ENCODE peak calls at places on chromosomes 1 and 21, in nine cellular contexts. One of them, this sample, is unnamed.

GRCh38 chr1:113835686-113836290 is 23.5 kb upstream of the RSBN1 start:
- DNase-seq in OCI-LY7: peak; percentile 71
- DNase-seq in glomerular endothelial cell: peak; percentile 47
- DNase-seq in fibroblast of pulmonary artery: peak; percentile 79
- DNase-seq in heart right ventricle: no peak
- DNase-seq in substantia nigra: no peak
- DNase-seq in iPS-NIHi11: peak; percentile 11
- DNase-seq in activated T-cell treated with anti-CD3 and anti-CD28 coated beads for 1 hour: no peak
- DNase-seq in activated CD4-positive, alpha-beta memory T cell treated with anti-CD3 and anti-CD28 coated beads, Interleukin-2, amount 10 ng/mL, durations not matched to agents 7 days and 5 days: no peak
- DNase-seq in this sample: peak; percentile 77

GRCh38 chr1:162562452-162562828 is 918 bp downstream of the UAP1 start:
- DNase-seq in OCI-LY7: no peak
- DNase-seq in glomerular endothelial cell: no peak
- DNase-seq in fibroblast of pulmonary artery: peak; percentile 72
- DNase-seq in heart right ventricle: no peak
- DNase-seq in substantia nigra: no peak
- DNase-seq in iPS-NIHi11: no peak
- DNase-seq in activated T-cell treated with anti-CD3 and anti-CD28 coated beads for 1 hour: no peak
- DNase-seq in activated CD4-positive, alpha-beta memory T cell treated with anti-CD3 and anti-CD28 coated beads, Interleukin-2, amount 10 ng/mL, durations not matched to agents 7 days and 5 days: no peak
- DNase-seq in this sample: peak; percentile 42

GRCh38 chr1:71695820-71696219 is 586.5 kb downstream of the NEGR1 start:
- DNase-seq in OCI-LY7: no peak
- DNase-seq in glomerular endothelial cell: no peak
- DNase-seq in fibroblast of pulmonary artery: peak; percentile 0
- DNase-seq in heart right ventricle: no peak
- DNase-seq in substantia nigra: no peak
- DNase-seq in iPS-NIHi11: no peak
- DNase-seq in activated T-cell treated with anti-CD3 and anti-CD28 coated beads for 1 hour: no peak
- DNase-seq in activated CD4-positive, alpha-beta memory T cell treated with anti-CD3 and anti-CD28 coated beads, Interleukin-2, amount 10 ng/mL, durations not matched to agents 7 days and 5 days: no peak
- DNase-seq in this sample: no peak

GRCh38 chr21:44012474-44013379 is 618 bp downstream of the TRAPPC10 start:
- DNase-seq in OCI-LY7: peak; percentile 89
- DNase-seq in glomerular endothelial cell: no peak
- DNase-seq in fibroblast of pulmonary artery: peak; percentile 33
- DNase-seq in heart right ventricle: peak; percentile 73
- DNase-seq in substantia nigra: peak; percentile 56
- DNase-seq in iPS-NIHi11: peak; percentile 91
- DNase-seq in activated T-cell treated with anti-CD3 and anti-CD28 coated beads for 1 hour: peak; percentile 75
- DNase-seq in activated CD4-positive, alpha-beta memory T cell treated with anti-CD3 and anti-CD28 coated beads, Interleukin-2, amount 10 ng/mL, durations not matched to agents 7 days and 5 days: peak; percentile 90
- DNase-seq in this sample: peak; percentile 24

GRCh38 chr21:43207043-43207315 is 38.2 kb downstream of the CRYAA start:
- DNase-seq in OCI-LY7: no peak
- DNase-seq in glomerular endothelial cell: no peak
- DNase-seq in fibroblast of pulmonary artery: no peak
- DNase-seq in heart right ventricle: no peak
- DNase-seq in substantia nigra: no peak
- DNase-seq in iPS-NIHi11: no peak
- DNase-seq in activated T-cell treated with anti-CD3 and anti-CD28 coated beads for 1 hour: no peak
- DNase-seq in activated CD4-positive, alpha-beta memory T cell treated with anti-CD3 and anti-CD28 coated beads, Interleukin-2, amount 10 ng/mL, durations not matched to agents 7 days and 5 days: no peak
- DNase-seq in this sample: no peak

GRCh38 chr1:40824591-40825429 is 37.4 kb downstream of the CITED4 start:
- DNase-seq in OCI-LY7: no peak
- DNase-seq in glomerular endothelial cell: no peak
- DNase-seq in fibroblast of pulmonary artery: peak; percentile 61
- DNase-seq in heart right ventricle: no peak
- DNase-seq in substantia nigra: no peak
- DNase-seq in iPS-NIHi11: no peak
- DNase-seq in activated T-cell treated with anti-CD3 and anti-CD28 coated beads for 1 hour: no peak
- DNase-seq in activated CD4-positive, alpha-beta memory T cell treated with anti-CD3 and anti-CD28 coated beads, Interleukin-2, amount 10 ng/mL, durations not matched to agents 7 days and 5 days: no peak
- DNase-seq in this sample: no peak

GRCh38 chr1:41416552-41417334 is 55.5 kb downstream of the FOXO6 start:
- DNase-seq in OCI-LY7: peak; percentile 61
- DNase-seq in glomerular endothelial cell: peak; percentile 9
- DNase-seq in fibroblast of pulmonary artery: peak; percentile 79
- DNase-seq in heart right ventricle: peak; percentile 69
- DNase-seq in substantia nigra: peak; percentile 39
- DNase-seq in iPS-NIHi11: peak; percentile 89
- DNase-seq in activated T-cell treated with anti-CD3 and anti-CD28 coated beads for 1 hour: peak; percentile 56
- DNase-seq in activated CD4-positive, alpha-beta memory T cell treated with anti-CD3 and anti-CD28 coated beads, Interleukin-2, amount 10 ng/mL, durations not matched to agents 7 days and 5 days: peak; percentile 61
- DNase-seq in this sample: peak; percentile 67

GRCh38 chr1:99674665-99675064 is 28.8 kb downstream of the PALMD start:
- DNase-seq in OCI-LY7: no peak
- DNase-seq in glomerular endothelial cell: no peak
- DNase-seq in fibroblast of pulmonary artery: no peak
- DNase-seq in heart right ventricle: no peak
- DNase-seq in substantia nigra: no peak
- DNase-seq in iPS-NIHi11: no peak
- DNase-seq in activated T-cell treated with anti-CD3 and anti-CD28 coated beads for 1 hour: no peak
- DNase-seq in activated CD4-positive, alpha-beta memory T cell treated with anti-CD3 and anti-CD28 coated beads, Interleukin-2, amount 10 ng/mL, durations not matched to agents 7 days and 5 days: no peak
- DNase-seq in this sample: no peak

GRCh38 chr1:170881268-170882265 is 53.8 kb upstream of the MROH9 start:
- DNase-seq in OCI-LY7: no peak
- DNase-seq in glomerular endothelial cell: peak; percentile 2
- DNase-seq in fibroblast of pulmonary artery: peak; percentile 76
- DNase-seq in heart right ventricle: no peak
- DNase-seq in substantia nigra: peak; percentile 0
- DNase-seq in iPS-NIHi11: no peak
- DNase-seq in activated T-cell treated with anti-CD3 and anti-CD28 coated beads for 1 hour: no peak
- DNase-seq in activated CD4-positive, alpha-beta memory T cell treated with anti-CD3 and anti-CD28 coated beads, Interleukin-2, amount 10 ng/mL, durations not matched to agents 7 days and 5 days: no peak
- DNase-seq in this sample: peak; percentile 27

GRCh38 chr1:211036701-211037494 is 97.0 kb downstream of the KCNH1 start:
- DNase-seq in OCI-LY7: no peak
- DNase-seq in glomerular endothelial cell: no peak
- DNase-seq in fibroblast of pulmonary artery: peak; percentile 14
- DNase-seq in heart right ventricle: no peak
- DNase-seq in substantia nigra: no peak
- DNase-seq in iPS-NIHi11: no peak
- DNase-seq in activated T-cell treated with anti-CD3 and anti-CD28 coated beads for 1 hour: no peak
- DNase-seq in activated CD4-positive, alpha-beta memory T cell treated with anti-CD3 and anti-CD28 coated beads, Interleukin-2, amount 10 ng/mL, durations not matched to agents 7 days and 5 days: no peak
- DNase-seq in this sample: no peak

GRCh38 chr1:225757927-225758460 is 19.6 kb upstream of the SRP9 start:
- DNase-seq in OCI-LY7: no peak
- DNase-seq in glomerular endothelial cell: no peak
- DNase-seq in fibroblast of pulmonary artery: no peak
- DNase-seq in heart right ventricle: no peak
- DNase-seq in substantia nigra: no peak
- DNase-seq in iPS-NIHi11: no peak
- DNase-seq in activated T-cell treated with anti-CD3 and anti-CD28 coated beads for 1 hour: no peak
- DNase-seq in activated CD4-positive, alpha-beta memory T cell treated with anti-CD3 and anti-CD28 coated beads, Interleukin-2, amount 10 ng/mL, durations not matched to agents 7 days and 5 days: no peak
- DNase-seq in this sample: no peak

GRCh38 chr1:24526940-24527542 is 24.4 kb downstream of the RCAN3 start:
- DNase-seq in OCI-LY7: peak; percentile 57
- DNase-seq in glomerular endothelial cell: peak; percentile 9
- DNase-seq in fibroblast of pulmonary artery: peak; percentile 42
- DNase-seq in heart right ventricle: no peak
- DNase-seq in substantia nigra: no peak
- DNase-seq in iPS-NIHi11: peak; percentile 35
- DNase-seq in activated T-cell treated with anti-CD3 and anti-CD28 coated beads for 1 hour: peak; percentile 37
- DNase-seq in activated CD4-positive, alpha-beta memory T cell treated with anti-CD3 and anti-CD28 coated beads, Interleukin-2, amount 10 ng/mL, durations not matched to agents 7 days and 5 days: peak; percentile 57
- DNase-seq in this sample: no peak

GRCh38 chr1:35530946-35531345 is 26.3 kb downstream of the KIAA0319L start:
- DNase-seq in OCI-LY7: no peak
- DNase-seq in glomerular endothelial cell: no peak
- DNase-seq in fibroblast of pulmonary artery: no peak
- DNase-seq in heart right ventricle: no peak
- DNase-seq in substantia nigra: no peak
- DNase-seq in iPS-NIHi11: no peak
- DNase-seq in activated T-cell treated with anti-CD3 and anti-CD28 coated beads for 1 hour: no peak
- DNase-seq in activated CD4-positive, alpha-beta memory T cell treated with anti-CD3 and anti-CD28 coated beads, Interleukin-2, amount 10 ng/mL, durations not matched to agents 7 days and 5 days: no peak
- DNase-seq in this sample: no peak

GRCh38 chr1:50103615-50104081 is 5.1 kb upstream of the ELAVL4 start:
- DNase-seq in OCI-LY7: no peak
- DNase-seq in glomerular endothelial cell: no peak
- DNase-seq in fibroblast of pulmonary artery: no peak
- DNase-seq in heart right ventricle: no peak
- DNase-seq in substantia nigra: no peak
- DNase-seq in iPS-NIHi11: no peak
- DNase-seq in activated T-cell treated with anti-CD3 and anti-CD28 coated beads for 1 hour: no peak
- DNase-seq in activated CD4-positive, alpha-beta memory T cell treated with anti-CD3 and anti-CD28 coated beads, Interleukin-2, amount 10 ng/mL, durations not matched to agents 7 days and 5 days: no peak
- DNase-seq in this sample: no peak

GRCh38 chr1:156438278-156438987 is 62.1 kb downstream of the MEF2D start:
- DNase-seq in OCI-LY7: no peak
- DNase-seq in glomerular endothelial cell: no peak
- DNase-seq in fibroblast of pulmonary artery: no peak
- DNase-seq in heart right ventricle: no peak
- DNase-seq in substantia nigra: no peak
- DNase-seq in iPS-NIHi11: no peak
- DNase-seq in activated T-cell treated with anti-CD3 and anti-CD28 coated beads for 1 hour: no peak
- DNase-seq in activated CD4-positive, alpha-beta memory T cell treated with anti-CD3 and anti-CD28 coated beads, Interleukin-2, amount 10 ng/mL, durations not matched to agents 7 days and 5 days: no peak
- DNase-seq in this sample: no peak

GRCh38 chr21:43712268-43712942 is 6.5 kb upstream of the PDXK start:
- DNase-seq in OCI-LY7: no peak
- DNase-seq in glomerular endothelial cell: no peak
- DNase-seq in fibroblast of pulmonary artery: no peak
- DNase-seq in heart right ventricle: no peak
- DNase-seq in substantia nigra: no peak
- DNase-seq in iPS-NIHi11: no peak
- DNase-seq in activated T-cell treated with anti-CD3 and anti-CD28 coated beads for 1 hour: no peak
- DNase-seq in activated CD4-positive, alpha-beta memory T cell treated with anti-CD3 and anti-CD28 coated beads, Interleukin-2, amount 10 ng/mL, durations not matched to agents 7 days and 5 days: no peak
- DNase-seq in this sample: no peak

GRCh38 chr1:207181838-207182237 is 77.8 kb downstream of the C4BPA start:
- DNase-seq in OCI-LY7: no peak
- DNase-seq in glomerular endothelial cell: peak; percentile 10
- DNase-seq in fibroblast of pulmonary artery: peak; percentile 30
- DNase-seq in heart right ventricle: no peak
- DNase-seq in substantia nigra: no peak
- DNase-seq in iPS-NIHi11: no peak
- DNase-seq in activated T-cell treated with anti-CD3 and anti-CD28 coated beads for 1 hour: no peak
- DNase-seq in activated CD4-positive, alpha-beta memory T cell treated with anti-CD3 and anti-CD28 coated beads, Interleukin-2, amount 10 ng/mL, durations not matched to agents 7 days and 5 days: no peak
- DNase-seq in this sample: no peak

GRCh38 chr1:231355171-231355570 is 17.1 kb downstream of the SPRTN start:
- DNase-seq in OCI-LY7: no peak
- DNase-seq in glomerular endothelial cell: no peak
- DNase-seq in fibroblast of pulmonary artery: no peak
- DNase-seq in heart right ventricle: no peak
- DNase-seq in substantia nigra: no peak
- DNase-seq in iPS-NIHi11: no peak
- DNase-seq in activated T-cell treated with anti-CD3 and anti-CD28 coated beads for 1 hour: no peak
- DNase-seq in activated CD4-positive, alpha-beta memory T cell treated with anti-CD3 and anti-CD28 coated beads, Interleukin-2, amount 10 ng/mL, durations not matched to agents 7 days and 5 days: no peak
- DNase-seq in this sample: no peak

GRCh38 chr21:39633770-39634181 is 21.0 kb downstream of the B3GALT5 start:
- DNase-seq in OCI-LY7: no peak
- DNase-seq in glomerular endothelial cell: no peak
- DNase-seq in fibroblast of pulmonary artery: peak; percentile 16
- DNase-seq in heart right ventricle: no peak
- DNase-seq in substantia nigra: no peak
- DNase-seq in iPS-NIHi11: no peak
- DNase-seq in activated T-cell treated with anti-CD3 and anti-CD28 coated beads for 1 hour: no peak
- DNase-seq in activated CD4-positive, alpha-beta memory T cell treated with anti-CD3 and anti-CD28 coated beads, Interleukin-2, amount 10 ng/mL, durations not matched to agents 7 days and 5 days: no peak
- DNase-seq in this sample: no peak

GRCh38 chr21:18529253-18529652 is 125.7 kb upstream of the TMPRSS15 start:
- DNase-seq in OCI-LY7: no peak
- DNase-seq in glomerular endothelial cell: peak; percentile 2
- DNase-seq in fibroblast of pulmonary artery: peak; percentile 62
- DNase-seq in heart right ventricle: no peak
- DNase-seq in substantia nigra: no peak
- DNase-seq in iPS-NIHi11: no peak
- DNase-seq in activated T-cell treated with anti-CD3 and anti-CD28 coated beads for 1 hour: no peak
- DNase-seq in activated CD4-positive, alpha-beta memory T cell treated with anti-CD3 and anti-CD28 coated beads, Interleukin-2, amount 10 ng/mL, durations not matched to agents 7 days and 5 days: no peak
- DNase-seq in this sample: no peak

GRCh38 chr1:177996957-177997356 is 27.1 kb upstream of the SEC16B start:
- DNase-seq in OCI-LY7: no peak
- DNase-seq in glomerular endothelial cell: no peak
- DNase-seq in fibroblast of pulmonary artery: no peak
- DNase-seq in heart right ventricle: no peak
- DNase-seq in substantia nigra: no peak
- DNase-seq in iPS-NIHi11: peak; percentile 24
- DNase-seq in activated T-cell treated with anti-CD3 and anti-CD28 coated beads for 1 hour: no peak
- DNase-seq in activated CD4-positive, alpha-beta memory T cell treated with anti-CD3 and anti-CD28 coated beads, Interleukin-2, amount 10 ng/mL, durations not matched to agents 7 days and 5 days: no peak
- DNase-seq in this sample: no peak

GRCh38 chr1:204288061-204288588 is 71.6 kb downstream of the PLEKHA6 start:
- DNase-seq in OCI-LY7: no peak
- DNase-seq in glomerular endothelial cell: no peak
- DNase-seq in fibroblast of pulmonary artery: peak; percentile 52
- DNase-seq in heart right ventricle: peak; percentile 72
- DNase-seq in substantia nigra: no peak
- DNase-seq in iPS-NIHi11: peak; percentile 66
- DNase-seq in activated T-cell treated with anti-CD3 and anti-CD28 coated beads for 1 hour: no peak
- DNase-seq in activated CD4-positive, alpha-beta memory T cell treated with anti-CD3 and anti-CD28 coated beads, Interleukin-2, amount 10 ng/mL, durations not matched to agents 7 days and 5 days: no peak
- DNase-seq in this sample: no peak

GRCh38 chr21:30072496-30072895 is 94.1 kb downstream of the CLDN17 start:
- DNase-seq in OCI-LY7: no peak
- DNase-seq in glomerular endothelial cell: no peak
- DNase-seq in fibroblast of pulmonary artery: peak; percentile 44
- DNase-seq in heart right ventricle: no peak
- DNase-seq in substantia nigra: no peak
- DNase-seq in iPS-NIHi11: peak; percentile 49
- DNase-seq in activated T-cell treated with anti-CD3 and anti-CD28 coated beads for 1 hour: no peak
- DNase-seq in activated CD4-positive, alpha-beta memory T cell treated with anti-CD3 and anti-CD28 coated beads, Interleukin-2, amount 10 ng/mL, durations not matched to agents 7 days and 5 days: no peak
- DNase-seq in this sample: no peak

GRCh38 chr1:60133848-60134247 is 60.3 kb upstream of the C1orf87 start:
- DNase-seq in OCI-LY7: no peak
- DNase-seq in glomerular endothelial cell: no peak
- DNase-seq in fibroblast of pulmonary artery: peak; percentile 50
- DNase-seq in heart right ventricle: no peak
- DNase-seq in substantia nigra: no peak
- DNase-seq in iPS-NIHi11: no peak
- DNase-seq in activated T-cell treated with anti-CD3 and anti-CD28 coated beads for 1 hour: no peak
- DNase-seq in activated CD4-positive, alpha-beta memory T cell treated with anti-CD3 and anti-CD28 coated beads, Interleukin-2, amount 10 ng/mL, durations not matched to agents 7 days and 5 days: no peak
- DNase-seq in this sample: peak; percentile 8

GRCh38 chr1:57024855-57025254 is 59.0 kb upstream of the C8B start:
- DNase-seq in OCI-LY7: no peak
- DNase-seq in glomerular endothelial cell: no peak
- DNase-seq in fibroblast of pulmonary artery: no peak
- DNase-seq in heart right ventricle: no peak
- DNase-seq in substantia nigra: peak; percentile 22
- DNase-seq in iPS-NIHi11: peak; percentile 33
- DNase-seq in activated T-cell treated with anti-CD3 and anti-CD28 coated beads for 1 hour: no peak
- DNase-seq in activated CD4-positive, alpha-beta memory T cell treated with anti-CD3 and anti-CD28 coated beads, Interleukin-2, amount 10 ng/mL, durations not matched to agents 7 days and 5 days: no peak
- DNase-seq in this sample: no peak

GRCh38 chr1:5503556-5504363 is 488.5 kb downstream of the NPHP4 start:
- DNase-seq in OCI-LY7: no peak
- DNase-seq in glomerular endothelial cell: no peak
- DNase-seq in fibroblast of pulmonary artery: no peak
- DNase-seq in heart right ventricle: no peak
- DNase-seq in substantia nigra: no peak
- DNase-seq in iPS-NIHi11: no peak
- DNase-seq in activated T-cell treated with anti-CD3 and anti-CD28 coated beads for 1 hour: no peak
- DNase-seq in activated CD4-positive, alpha-beta memory T cell treated with anti-CD3 and anti-CD28 coated beads, Interleukin-2, amount 10 ng/mL, durations not matched to agents 7 days and 5 days: no peak
- DNase-seq in this sample: no peak

GRCh38 chr1:168932539-168932938 is 174.0 kb upstream of the ATP1B1 start:
- DNase-seq in OCI-LY7: no peak
- DNase-seq in glomerular endothelial cell: no peak
- DNase-seq in fibroblast of pulmonary artery: peak; percentile 64
- DNase-seq in heart right ventricle: no peak
- DNase-seq in substantia nigra: no peak
- DNase-seq in iPS-NIHi11: no peak
- DNase-seq in activated T-cell treated with anti-CD3 and anti-CD28 coated beads for 1 hour: no peak
- DNase-seq in activated CD4-positive, alpha-beta memory T cell treated with anti-CD3 and anti-CD28 coated beads, Interleukin-2, amount 10 ng/mL, durations not matched to agents 7 days and 5 days: no peak
- DNase-seq in this sample: no peak

GRCh38 chr1:96464991-96465875 is 256.4 kb upstream of the PTBP2 start:
- DNase-seq in OCI-LY7: no peak
- DNase-seq in glomerular endothelial cell: no peak
- DNase-seq in fibroblast of pulmonary artery: peak; percentile 61
- DNase-seq in heart right ventricle: no peak
- DNase-seq in substantia nigra: no peak
- DNase-seq in iPS-NIHi11: no peak
- DNase-seq in activated T-cell treated with anti-CD3 and anti-CD28 coated beads for 1 hour: no peak
- DNase-seq in activated CD4-positive, alpha-beta memory T cell treated with anti-CD3 and anti-CD28 coated beads, Interleukin-2, amount 10 ng/mL, durations not matched to agents 7 days and 5 days: no peak
- DNase-seq in this sample: peak; percentile 4

GRCh38 chr1:224340711-224341384 is 10.9 kb upstream of the NVL start:
- DNase-seq in OCI-LY7: no peak
- DNase-seq in glomerular endothelial cell: no peak
- DNase-seq in fibroblast of pulmonary artery: no peak
- DNase-seq in heart right ventricle: peak; percentile 22
- DNase-seq in substantia nigra: no peak
- DNase-seq in iPS-NIHi11: peak; percentile 50
- DNase-seq in activated T-cell treated with anti-CD3 and anti-CD28 coated beads for 1 hour: peak; percentile 27
- DNase-seq in activated CD4-positive, alpha-beta memory T cell treated with anti-CD3 and anti-CD28 coated beads, Interleukin-2, amount 10 ng/mL, durations not matched to agents 7 days and 5 days: peak; percentile 52
- DNase-seq in this sample: no peak

GRCh38 chr1:153483776-153484175 is 23.3 kb upstream of the S100A7 start:
- DNase-seq in OCI-LY7: no peak
- DNase-seq in glomerular endothelial cell: no peak
- DNase-seq in fibroblast of pulmonary artery: no peak
- DNase-seq in heart right ventricle: no peak
- DNase-seq in substantia nigra: no peak
- DNase-seq in iPS-NIHi11: peak; percentile 70
- DNase-seq in activated T-cell treated with anti-CD3 and anti-CD28 coated beads for 1 hour: no peak
- DNase-seq in activated CD4-positive, alpha-beta memory T cell treated with anti-CD3 and anti-CD28 coated beads, Interleukin-2, amount 10 ng/mL, durations not matched to agents 7 days and 5 days: no peak
- DNase-seq in this sample: no peak